ENCODE peak calls at places on chromosomes 4 and X, in ten cellular contexts. X is fibroblast of lung, B is IMR-90, P is fibroblast of the aortic adventitia, W is hepatocyte, A is MCF 10A, G is nephron progenitor cell, Q is Caco-2, I is mucosa of descending colon, T is mammary epithelial cell. D is an unnamed sample.
A peak's percentile ranks its signal among the peaks of the same experiment; 100 is the strongest.

GRCh38 chrX:46642145-46642544 is 68.6 kb downstream of the CHST7 start:
- DNase-seq in X (no peak), B (peak; percentile 17), P (peak; percentile 33), W (peak; percentile 12), A (peak; percentile 38), G (no peak), Q (peak; percentile 18), I (no peak), T (peak; percentile 12), D (no peak)

GRCh38 chr4:40243390-40243948 is 46.6 kb downstream of the RHOH start:
- DNase-seq in X (no peak), B (no peak), P (no peak), W (no peak), A (no peak), G (no peak), Q (no peak), I (no peak), T (no peak), D (no peak)

GRCh38 chrX:154411981-154412340 is 622 bp downstream of the TAFAZZIN start:
- DNase-seq in X (peak; percentile 50), B (peak; percentile 26), P (peak; percentile 28), W (peak; percentile 73), A (peak; percentile 56), G (peak; percentile 72), Q (peak; percentile 43), I (peak; percentile 76), T (peak; percentile 46), D (peak; percentile 65)

GRCh38 chrX:20498851-20499635 is 232.3 kb upstream of the RPS6KA3 start:
- DNase-seq in X (peak; percentile 47), B (peak; percentile 64), P (no peak), W (no peak), A (no peak), G (no peak), Q (no peak), I (no peak), T (no peak), D (no peak)

GRCh38 chr4:139099366-139099982 is 77.5 kb downstream of the ELF2 start:
- DNase-seq in X (peak; percentile 72), B (peak; percentile 86), P (peak; percentile 90), W (peak; percentile 87), A (peak; percentile 92), G (peak; percentile 75), Q (peak; percentile 77), I (peak; percentile 42), T (peak; percentile 70), D (peak; percentile 43)

GRCh38 chrX:12349201-12349600 is 210.9 kb downstream of the FRMPD4 start:
- DNase-seq in X (no peak), B (no peak), P (no peak), W (no peak), A (no peak), G (no peak), Q (no peak), I (no peak), T (no peak), D (no peak)

GRCh38 chrX:7028246-7028645 is 119.3 kb upstream of the STS start:
- DNase-seq in X (no peak), B (peak; percentile 35), P (peak; percentile 41), W (no peak), A (peak; percentile 2), G (no peak), Q (no peak), I (no peak), T (peak; percentile 12), D (no peak)

GRCh38 chr4:54902261-54902660 is 223.1 kb downstream of the KDR start:
- DNase-seq in X (peak; percentile 51), B (peak; percentile 43), P (no peak), W (no peak), A (peak; percentile 13), G (no peak), Q (no peak), I (no peak), T (peak; percentile 85), D (no peak)

GRCh38 chr4:179989975-179990374 is 2253.2 kb upstream of the TENM3 start:
- DNase-seq in X (peak; percentile 2), B (no peak), P (no peak), W (no peak), A (no peak), G (no peak), Q (no peak), I (no peak), T (no peak), D (no peak)

GRCh38 chr4:113141901-113142346 is 92.5 kb downstream of the ANK2 start:
- DNase-seq in X (peak; percentile 93), B (peak; percentile 43), P (peak; percentile 35), W (peak; percentile 9), A (no peak), G (no peak), Q (peak; percentile 22), I (no peak), T (peak; percentile 54), D (no peak)

GRCh38 chrX:43551590-43551989 is 104.5 kb upstream of the MAOA start:
- DNase-seq in X (no peak), B (no peak), P (no peak), W (peak; percentile 36), A (no peak), G (peak; percentile 3), Q (no peak), I (no peak), T (no peak), D (no peak)

GRCh38 chr4:127601029-127601428 is 31.7 kb upstream of the INTU start:
- DNase-seq in X (peak; percentile 5), B (peak; percentile 43), P (peak; percentile 49), W (no peak), A (peak; percentile 19), G (no peak), Q (no peak), I (no peak), T (no peak), D (no peak)
- TF ChIP-seq CTCF in X (peak; percentile 12), B (peak; percentile 39), P (peak; percentile 54), W (peak; percentile 52), A (peak; percentile 34), G (no peak), Q (no peak), I (no peak), T (peak; percentile 20), D (peak; percentile 14)

DNA sequence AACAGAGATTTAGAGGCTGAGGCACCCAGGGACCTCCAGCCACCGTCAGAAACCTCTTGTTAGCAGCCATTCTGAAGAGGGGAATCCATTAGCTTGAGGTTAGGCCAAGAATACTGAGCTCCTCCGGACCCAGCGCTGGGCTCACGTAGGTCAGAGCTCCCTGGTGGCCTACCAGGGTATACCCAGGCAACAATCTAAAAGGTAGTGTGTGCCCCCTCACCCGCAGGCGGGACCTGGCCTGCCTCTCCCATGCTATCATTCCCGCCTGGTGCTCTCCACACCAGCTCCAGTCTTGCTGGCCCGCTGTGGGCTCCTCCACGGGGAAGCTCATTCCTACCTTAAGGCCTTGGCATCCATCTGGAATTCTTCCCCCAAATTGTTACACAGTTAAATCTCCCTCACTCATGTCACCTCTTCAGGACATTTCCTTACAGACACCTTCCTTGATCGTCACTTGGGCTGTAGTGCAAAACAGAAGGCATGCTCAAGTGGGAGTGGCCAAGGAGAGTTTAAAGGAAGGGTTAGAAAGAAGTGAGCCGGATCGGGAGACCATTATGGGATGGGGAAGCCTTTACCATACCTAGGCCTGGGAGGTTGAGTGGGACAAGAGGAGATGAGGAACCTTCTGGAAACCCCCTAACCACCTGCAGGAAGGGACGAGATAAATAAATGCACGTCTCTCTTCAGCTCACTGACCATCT is 102.5 kb downstream of the UCHL1 start:
- DNase-seq in X (no peak), B (no peak), P (no peak), W (no peak), A (no peak), G (peak; percentile 16), Q (peak; percentile 21), I (no peak), T (no peak), D (no peak)
- TF ChIP-seq CTCF in X (no peak), B (no peak), P (no peak), W (no peak), A (no peak), G (peak; percentile 21), Q (no peak), I (no peak), T (no peak), D (peak; percentile 15)

GRCh38 chrX:75038925-75039324 is 113.7 kb upstream of the NEXMIF start:
- DNase-seq in X (peak; percentile 6), B (peak; percentile 32), P (peak; percentile 30), W (no peak), A (peak; percentile 8), G (no peak), Q (peak; percentile 4), I (no peak), T (peak; percentile 1), D (no peak)
- TF ChIP-seq CTCF in X (peak; percentile 40), B (peak; percentile 37), P (peak; percentile 29), W (no peak), A (no peak), G (no peak), Q (peak; percentile 3), I (no peak), T (peak; percentile 19), D (peak; percentile 38)

GRCh38 chr4:1052231-1052671 is 40.8 kb downstream of the FGFRL1 start:
- DNase-seq in X (no peak), B (no peak), P (no peak), W (no peak), A (no peak), G (peak; percentile 4), Q (no peak), I (no peak), T (no peak), D (no peak)

GRCh38 chr4:1051472-1051871 is 40.0 kb downstream of the FGFRL1 start:
- DNase-seq in X (no peak), B (no peak), P (no peak), W (no peak), A (no peak), G (no peak), Q (no peak), I (no peak), T (no peak), D (no peak)

GRCh38 chr4:1049591-1049905 is 38.1 kb downstream of the FGFRL1 start:
- DNase-seq in X (no peak), B (no peak), P (no peak), W (no peak), A (no peak), G (no peak), Q (no peak), I (peak; percentile 23), T (no peak), D (peak; percentile 13)

GRCh38 chr4:1048781-1049590 is 37.6 kb downstream of the FGFRL1 start:
- DNase-seq in X (no peak), B (no peak), P (no peak), W (no peak), A (no peak), G (no peak), Q (no peak), I (no peak), T (no peak), D (peak; percentile 9)

DNA sequence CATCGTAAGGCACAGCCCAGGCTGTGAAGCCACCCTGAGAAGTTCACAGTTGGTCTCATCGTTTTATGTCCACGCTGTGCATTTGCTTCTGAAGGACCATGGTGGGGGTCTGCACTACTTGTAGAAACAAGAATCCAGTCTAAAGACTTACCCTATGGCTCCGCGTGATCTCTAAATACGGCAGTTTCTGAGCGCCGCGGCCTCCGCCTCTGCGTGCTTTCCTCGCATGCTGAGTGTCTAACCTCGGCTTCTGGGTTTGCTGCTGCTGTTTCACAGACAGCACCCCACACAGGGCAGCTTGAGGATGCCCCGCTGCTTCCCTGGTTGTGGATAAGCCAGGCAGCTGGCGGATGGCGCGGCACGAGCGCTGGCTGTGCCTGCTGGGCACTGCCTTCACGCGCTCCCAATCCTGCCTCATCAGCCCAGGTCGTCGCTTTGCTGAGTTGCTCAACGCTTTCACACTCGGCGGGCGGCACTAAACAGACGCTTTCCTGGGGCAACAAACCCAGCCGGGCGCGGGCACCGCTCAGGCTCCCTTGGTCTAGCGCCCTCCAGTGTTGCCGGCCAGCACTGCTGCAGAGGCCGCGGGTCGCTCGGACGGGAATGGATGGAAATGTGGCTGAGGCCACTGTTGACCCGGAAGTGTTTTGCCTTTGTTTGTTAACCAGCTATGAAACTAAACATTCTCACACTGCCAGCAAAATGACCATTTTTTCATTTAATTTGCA is 39.2 kb downstream of the FGFRL1 start:
- DNase-seq in X (no peak), B (no peak), P (no peak), W (no peak), A (no peak), G (peak; percentile 55), Q (no peak), I (no peak), T (no peak), D (peak; percentile 7)
- TF ChIP-seq CTCF in X (peak; percentile 23), B (peak; percentile 34), P (no peak), W (peak; percentile 45), A (peak; percentile 22), G (peak; percentile 43), Q (no peak), I (no peak), T (peak; percentile 10), D (no peak)

D was measured in left ventricle myocardium inferior.